ENCODE peak calls at places on chromosomes 3 and 15, in seven cellular contexts. O, P, G, A, H, R and D are unnamed samples.

GRCh38 chr15:75368689-75369239 is 357 bp upstream of the MAN2C1 start:
- DNase-seq in R (no peak), A (no peak), O (no peak), P (no peak), G (no peak), H (no peak), D (no peak)

GRCh38 chr3:107208100-107208499 is 169.1 kb upstream of the CCDC54 start:
- DNase-seq in R (no peak), A (peak), H (peak), P (no peak), G (no peak), O (peak), D (no peak)

GRCh38 chr3:50303038-50303815 is at the start of gene HYAL1:
- DNase-seq in O (peak), G (peak), P (peak), A (peak), R (no peak), H (peak), D (no peak)

GRCh38 chr3:131561511-131561910 is 58.7 kb upstream of the MRPL3 start:
- DNase-seq in R (no peak), A (peak), P (no peak), O (no peak), G (no peak), H (no peak), D (no peak)

GRCh38 chr3:161222662-161223061 is 1.6 kb downstream of the NMD3 start:
- DNase-seq in G (no peak), H (no peak), P (no peak), R (peak), O (peak), A (peak), D (no peak)

GRCh38 chr3:29099296-29099695 is 181.6 kb upstream of the RBMS3 start:
- DNase-seq in G (no peak), A (peak), R (no peak), P (no peak), H (no peak), O (no peak), D (no peak)

GRCh38 chr3:53843195-53844177 is 2.7 kb downstream of the CHDH start:
- DNase-seq in O (no peak), H (no peak), G (peak), A (no peak), R (peak), P (no peak), D (no peak)

GRCh38 chr3:153287017-153287416 is 125.0 kb downstream of the RAP2B start:
- DNase-seq in H (no peak), G (no peak), A (no peak), R (no peak), O (no peak), P (no peak), D (no peak)

GRCh38 chr3:191051037-191051436 is 148.0 kb upstream of the OSTN start:
- DNase-seq in P (no peak), A (peak), R (peak), G (no peak), H (no peak), O (peak), D (no peak)

GRCh38 chr3:51943451-51944391 is 1.6 kb downstream of the PARP3 start:
- DNase-seq in P (no peak), H (no peak), O (no peak), R (no peak), G (peak), A (no peak), D (no peak)

GRCh38 chr3:100603449-100603848 is 6.0 kb upstream of the ADGRG7 start:
- DNase-seq in P (no peak), O (peak), A (peak), H (no peak), R (peak), G (no peak), D (no peak)

GRCh38 chr3:108780235-108780634 is 23.0 kb upstream of the RETNLB start:
- DNase-seq in H (no peak), R (no peak), A (no peak), O (no peak), G (no peak), P (no peak), D (no peak)

GRCh38 chr15:87724330-87724729 is 532.2 kb downstream of the NTRK3 start:
- DNase-seq in P (no peak), R (no peak), G (peak), H (no peak), A (no peak), O (peak), D (no peak)

GRCh38 chr3:54772046-54772445 is 155.8 kb downstream of the LRTM1 start:
- DNase-seq in P (no peak), G (no peak), A (no peak), O (no peak), R (no peak), H (no peak), D (no peak)

GRCh38 chr3:34419801-34420200 is 621.4 kb downstream of the PDCD6IP start:
- DNase-seq in R (peak), O (peak), A (no peak), P (no peak), G (no peak), H (no peak), D (no peak)

DNA sequence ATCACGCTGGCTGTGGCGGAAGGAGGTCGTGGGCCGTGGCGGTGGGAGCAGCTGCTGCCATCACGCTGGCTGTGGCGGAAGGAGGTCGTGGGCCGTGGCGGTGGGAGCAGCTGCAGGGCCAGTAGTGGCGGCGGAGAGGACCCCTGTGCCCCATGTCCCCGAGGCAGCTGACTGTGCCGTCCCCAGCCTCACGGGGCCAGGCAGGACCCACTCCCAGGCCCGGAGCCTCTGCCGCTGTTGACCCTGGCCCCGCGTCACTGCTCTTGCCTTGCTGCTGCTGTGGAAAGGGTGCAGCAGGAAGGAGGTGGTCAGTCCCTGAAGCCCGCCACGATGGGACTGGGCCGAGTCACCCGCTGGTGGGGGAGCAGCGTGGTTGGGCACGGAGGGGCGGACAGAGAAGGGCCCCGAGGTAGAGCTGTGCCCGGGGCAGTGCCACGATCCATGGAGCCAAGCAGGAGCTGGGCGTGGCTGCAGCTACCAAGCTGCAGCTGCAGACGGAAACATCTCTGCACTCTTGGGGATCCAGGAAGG is 71.2 kb downstream of the GLB1 start:
- DNase-seq in P (no peak), G (no peak), R (no peak), O (no peak), H (no peak), A (no peak), D (no peak)
- TF ChIP-seq CTCF in P (no peak), G (no peak), R (no peak), O (no peak), H (no peak), A (no peak), D (no peak)

GRCh38 chr15:59562787-59563186 is 48.8 kb upstream of the GCNT3 start:
- DNase-seq in H (no peak), A (no peak), R (no peak), P (no peak), O (no peak), G (no peak), D (no peak)
- TF ChIP-seq CTCF in H (no peak), A (peak), R (peak), P (peak), O (no peak), G (no peak), D (no peak)

DNA sequence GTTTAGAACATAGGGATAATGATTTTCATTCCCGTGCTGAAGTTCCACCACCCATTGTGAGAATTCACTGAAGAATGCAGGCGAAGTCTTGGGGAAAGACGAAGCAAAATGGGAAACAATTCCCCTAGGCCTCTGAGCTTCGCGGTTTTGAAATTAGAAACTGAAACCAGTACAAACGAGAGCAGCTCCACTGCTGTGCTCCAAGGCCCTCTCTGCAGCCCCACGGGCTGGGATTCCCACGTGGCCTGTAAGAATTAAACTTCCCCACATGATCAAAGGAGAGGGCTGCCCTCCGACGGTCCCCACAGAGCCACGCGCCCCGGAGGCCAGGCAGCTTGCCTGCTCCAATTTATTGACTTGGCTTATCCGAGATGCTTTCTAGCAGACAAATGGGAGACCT is 143.9 kb downstream of the GREM1 start:
- DNase-seq in H (peak), O (peak), R (no peak), P (peak), G (no peak), A (peak), D (peak)
- TF ChIP-seq CTCF in H (no peak), O (no peak), R (no peak), P (no peak), G (no peak), A (no peak), D (no peak)

GRCh38 chr3:144692488-144692887 is 720.9 kb downstream of the DIPK2A start:
- DNase-seq in R (no peak), G (no peak), P (no peak), O (no peak), A (no peak), H (no peak), D (no peak)

GRCh38 chr3:144683065-144683464 is 711.4 kb downstream of the DIPK2A start:
- DNase-seq in H (no peak), P (no peak), O (no peak), A (no peak), R (no peak), G (no peak), D (no peak)

DNA sequence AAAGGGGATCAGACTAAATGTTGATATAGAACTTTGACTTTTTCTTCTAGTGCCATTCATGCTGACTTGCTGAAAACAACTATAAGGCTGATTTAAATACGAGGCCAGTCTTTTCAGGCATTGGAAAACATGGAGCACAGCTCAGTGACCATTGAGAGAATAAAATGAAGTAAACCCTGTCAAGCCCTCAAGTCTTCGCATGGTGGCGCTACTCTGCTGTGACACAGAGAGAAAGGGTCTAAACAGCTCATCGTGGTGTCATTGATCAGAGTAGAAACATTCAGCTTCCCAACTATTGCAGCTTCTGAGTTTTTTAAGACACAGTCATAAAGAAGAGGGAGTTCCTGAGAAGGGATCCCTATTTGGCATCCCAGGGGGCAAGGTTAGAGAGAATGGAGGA is 716.2 kb downstream of the DIPK2A start:
- DNase-seq in R (no peak), O (peak), A (peak), G (no peak), P (no peak), H (no peak), D (no peak)
- TF ChIP-seq CTCF in R (peak), O (peak), A (no peak), G (no peak), P (no peak), H (no peak), D (no peak)

DNA sequence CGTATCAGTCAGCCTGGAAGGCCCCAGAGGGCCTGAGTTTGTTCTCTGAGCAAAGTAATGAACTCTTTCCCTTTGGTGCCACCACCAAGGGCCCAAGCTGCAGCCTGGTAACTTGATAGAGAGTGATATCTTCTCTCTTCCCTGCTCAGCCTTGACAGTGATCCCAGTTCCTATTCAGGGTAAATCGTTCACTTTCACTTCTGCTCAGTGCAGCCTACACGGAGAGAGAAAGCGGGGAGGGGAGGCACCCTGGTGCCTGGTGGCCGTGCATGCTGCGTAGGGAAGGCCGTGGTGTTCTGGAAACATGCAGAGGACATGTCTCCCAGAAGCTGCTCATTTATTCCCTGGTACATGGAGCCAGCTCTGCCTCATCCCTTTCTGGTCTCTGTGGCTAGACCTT is 54.9 kb downstream of the KIF9 start:
- DNase-seq in H (no peak), O (peak), G (peak), P (peak), A (no peak), R (peak), D (no peak)
- TF ChIP-seq CTCF in H (no peak), O (no peak), G (no peak), P (no peak), A (no peak), R (no peak), D (no peak)

GRCh38 chr15:66707310-66708160 is 5.5 kb downstream of the SMAD6 start:
- DNase-seq in G (no peak), P (no peak), O (no peak), H (peak), A (peak), R (no peak), D (no peak)
- TF ChIP-seq CTCF in G (no peak), P (no peak), O (no peak), H (peak), A (no peak), R (no peak), D (peak)

DNA sequence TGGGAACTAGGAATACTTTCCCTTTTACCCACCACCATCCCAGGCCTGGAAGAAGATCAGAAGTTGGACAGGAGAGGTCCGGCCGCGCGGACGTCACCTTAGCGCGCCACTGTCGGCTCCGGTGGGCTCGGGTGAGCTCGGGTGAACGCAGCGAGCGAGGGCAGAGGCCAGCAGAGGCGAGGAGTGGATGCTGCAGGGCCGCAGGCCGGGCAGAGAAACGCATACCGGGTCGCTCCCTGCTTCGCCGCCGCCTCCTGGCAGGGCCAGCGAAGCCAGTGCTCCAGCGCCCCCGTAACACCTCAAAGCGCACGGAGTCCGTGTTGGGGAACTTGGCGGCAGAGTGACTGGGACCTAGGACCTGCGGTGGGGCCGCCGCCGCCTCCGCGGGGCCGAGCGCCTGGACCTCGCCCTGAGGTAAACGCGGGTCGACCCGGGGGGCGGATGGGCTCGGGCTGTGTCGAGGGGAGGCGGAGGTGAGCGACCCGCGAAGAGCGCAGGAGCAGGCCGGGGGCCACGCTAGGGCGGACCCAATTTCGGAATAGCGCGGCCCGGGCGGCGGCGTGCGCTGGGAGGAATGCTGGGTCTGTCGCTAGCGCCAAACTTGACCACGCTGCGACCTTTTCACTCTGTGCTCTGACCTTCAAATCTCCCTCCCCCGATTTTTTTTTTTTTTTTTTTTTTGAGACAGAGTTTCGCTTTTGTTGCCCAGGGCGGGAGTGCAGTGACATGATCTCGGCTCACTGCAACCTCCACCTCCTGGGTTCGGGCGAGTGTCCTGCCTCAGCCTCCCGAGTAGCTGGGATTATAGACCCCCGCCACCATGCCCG is 1.6 kb downstream of the CYP11A1 start:
- DNase-seq in P (peak), H (peak), R (no peak), O (no peak), A (peak), G (peak), D (no peak)
- TF ChIP-seq CTCF in P (no peak), H (no peak), R (no peak), O (no peak), A (no peak), G (no peak), D (no peak)

GRCh38 chr3:138426211-138426610 is 8.2 kb upstream of the ESYT3 start:
- DNase-seq in P (no peak), O (peak), G (no peak), A (peak), R (no peak), H (no peak), D (no peak)
- TF ChIP-seq CTCF in P (no peak), O (peak), G (no peak), A (peak), R (peak), H (peak), D (peak)